ENCODE peak calls at places on chromosomes 13 and 19, in seven cellular contexts. A, K, P, Q, C, J and X are unnamed samples.

GRCh38 chr13:60617863-60618733 is 221.1 kb downstream of the TDRD3 start:
- DNase-seq in A (no peak), K (no peak), P (no peak), Q (peak; percentile 16), C (peak; percentile 14), J (no peak), X (no peak)

GRCh38 chr19:50720181-50720920 is 749 bp upstream of the SHANK1 start:
- DNase-seq in A (no peak), K (no peak), P (no peak), Q (no peak), C (no peak), J (no peak), X (no peak)

GRCh38 chr13:31598990-31599389 is 140.3 kb upstream of the RXFP2 start:
- DNase-seq in A (no peak), K (no peak), P (no peak), Q (no peak), C (no peak), J (no peak), X (no peak)

GRCh38 chr19:1618157-1619093 is 13.2 kb upstream of the UQCR11 start:
- DNase-seq in A (no peak), K (peak; percentile 73), P (no peak), Q (peak; percentile 66), C (no peak), J (peak; percentile 61), X (no peak)

GRCh38 chr19:4089400-4089908 is 22.8 kb upstream of the ZBTB7A start:
- DNase-seq in A (peak; percentile 47), K (peak; percentile 87), P (no peak), Q (no peak), C (no peak), J (peak; percentile 48), X (no peak)

GRCh38 chr19:771332-771785 is 20.4 kb downstream of the MISP start:
- DNase-seq in A (no peak), K (no peak), P (no peak), Q (no peak), C (no peak), J (no peak), X (no peak)

GRCh38 chr13:82898625-82899024 is 983.6 kb downstream of the SLITRK1 start:
- DNase-seq in A (no peak), K (no peak), P (no peak), Q (no peak), C (no peak), J (no peak), X (no peak)

GRCh38 chr19:36547001-36547732 is 19.1 kb upstream of the ZNF260 start:
- DNase-seq in A (no peak), K (no peak), P (no peak), Q (no peak), C (no peak), J (no peak), X (no peak)

GRCh38 chr19:33194884-33195710 is 967 bp downstream of the LRP3 start:
- DNase-seq in A (no peak), K (peak; percentile 86), P (no peak), Q (peak; percentile 21), C (no peak), J (no peak), X (no peak)

GRCh38 chr19:48735031-48735615 is 5.3 kb downstream of the RASIP1 start:
- DNase-seq in A (no peak), K (peak; percentile 75), P (no peak), Q (peak; percentile 60), C (no peak), J (no peak), X (no peak)

GRCh38 chr13:23776698-23777570 is 112.3 kb downstream of the MIPEP start:
- DNase-seq in A (no peak), K (no peak), P (no peak), Q (no peak), C (no peak), J (no peak), X (no peak)

GRCh38 chr13:83216521-83217245 is 665.6 kb downstream of the SLITRK1 start:
- DNase-seq in A (no peak), K (no peak), P (no peak), Q (no peak), C (no peak), J (no peak), X (no peak)

GRCh38 chr19:13861392-13861713 is 15.6 kb upstream of the NANOS3 start:
- DNase-seq in A (no peak), K (no peak), P (no peak), Q (no peak), C (no peak), J (peak; percentile 47), X (no peak)

GRCh38 chr19:5646703-5647102 is 23.8 kb downstream of the SAFB start:
- DNase-seq in A (no peak), K (no peak), P (peak; percentile 19), Q (no peak), C (no peak), J (no peak), X (no peak)

GRCh38 chr19:55080915-55081772 is 5.5 kb downstream of the EPS8L1 start:
- DNase-seq in A (peak; percentile 84), K (peak; percentile 95), P (peak; percentile 90), Q (peak; percentile 94), C (no peak), J (peak; percentile 71), X (no peak)

GRCh38 chr13:107441279-107441678 is 774.1 kb downstream of the LIG4 start:
- DNase-seq in A (no peak), K (no peak), P (no peak), Q (no peak), C (no peak), J (no peak), X (no peak)

GRCh38 chr19:34475026-34475974 is 6.3 kb upstream of the WTIP start:
- DNase-seq in A (no peak), K (no peak), P (no peak), Q (no peak), C (peak; percentile 76), J (no peak), X (peak; percentile 43)

GRCh38 chr13:23621316-23621645 is 51.1 kb downstream of the TNFRSF19 start:
- DNase-seq in A (no peak), K (no peak), P (no peak), Q (no peak), C (peak; percentile 45), J (no peak), X (peak; percentile 84)

DNA sequence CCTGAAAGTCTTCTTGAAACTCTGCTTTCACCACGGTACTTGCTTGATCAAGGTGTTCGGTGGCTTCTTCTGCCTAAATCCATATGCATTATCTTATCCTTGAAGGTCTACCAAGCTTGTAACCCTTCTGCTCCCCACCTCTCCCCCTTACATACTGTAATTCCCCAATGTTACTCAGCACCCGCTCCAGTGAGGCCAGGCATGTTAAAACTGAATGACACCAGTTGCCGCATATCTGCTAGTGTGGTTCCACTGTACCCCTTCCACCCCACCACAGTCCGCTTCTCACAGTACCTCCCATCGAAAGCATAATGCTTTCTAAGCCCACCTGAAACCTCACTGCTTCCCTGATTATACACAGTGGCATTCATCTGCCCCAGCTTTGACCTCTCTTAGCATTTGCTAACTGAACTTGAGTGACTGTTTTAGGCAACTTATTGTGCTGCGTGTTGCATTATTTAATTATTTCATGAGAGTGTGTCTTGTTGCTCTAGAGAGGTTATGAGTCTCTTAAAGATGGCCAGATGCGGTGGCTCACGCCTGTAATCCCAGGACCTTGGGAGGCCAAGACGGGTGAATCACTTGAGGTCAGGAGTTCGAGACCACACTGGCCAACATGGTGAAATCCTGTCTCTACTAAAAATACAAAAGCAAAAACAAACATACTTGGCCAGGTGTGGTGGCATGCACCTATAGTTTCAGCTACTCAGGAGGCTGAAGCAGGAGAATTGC is 87.6 kb upstream of the MBNL2 start:
- DNase-seq in A (no peak), K (no peak), P (no peak), Q (no peak), C (no peak), J (no peak), X (no peak)
- TF ChIP-seq CTCF in A (no peak), K (no peak), P (no peak), Q (no peak), C (no peak), J (no peak), X (no peak)

GRCh38 chr19:51948979-51949378 is 21.7 kb downstream of the ZNF613 start:
- DNase-seq in A (no peak), K (peak; percentile 68), P (no peak), Q (no peak), C (no peak), J (peak; percentile 55), X (no peak)
- H3K4me3 ChIP-seq in A (no peak overlapping the region), K (peak overlapping the region; percentile 1), P (no peak overlapping the region), Q (no peak overlapping the region), C (peak overlapping the region; percentile 44), J (peak overlapping the region; percentile 36), X (peak overlapping the region; percentile 11)

GRCh38 chr19:19550972-19551861 is 13.2 kb downstream of the CILP2 start:
- DNase-seq in A (no peak), K (no peak), P (no peak), Q (no peak), C (no peak), J (no peak), X (no peak)

GRCh38 chr19:19551862-19552192 is 13.8 kb downstream of the CILP2 start:
- DNase-seq in A (no peak), K (no peak), P (no peak), Q (no peak), C (no peak), J (no peak), X (no peak)

GRCh38 chr19:19552811-19553210 is 14.7 kb downstream of the CILP2 start:
- DNase-seq in A (no peak), K (no peak), P (no peak), Q (peak; percentile 62), C (no peak), J (no peak), X (no peak)

GRCh38 chr19:19553670-19554069 is 15.6 kb downstream of the CILP2 start:
- DNase-seq in A (no peak), K (no peak), P (no peak), Q (no peak), C (no peak), J (no peak), X (no peak)

GRCh38 chr19:19554074-19555023 is 16.3 kb downstream of the CILP2 start:
- DNase-seq in A (no peak), K (peak; percentile 93), P (no peak), Q (peak; percentile 61), C (no peak), J (peak; percentile 51), X (no peak)
- TF ChIP-seq CTCF in A (no peak), K (peak; percentile 63), P (peak; percentile 71), Q (peak; percentile 53), C (peak; percentile 78), J (peak; percentile 79), X (peak; percentile 78)

DNA sequence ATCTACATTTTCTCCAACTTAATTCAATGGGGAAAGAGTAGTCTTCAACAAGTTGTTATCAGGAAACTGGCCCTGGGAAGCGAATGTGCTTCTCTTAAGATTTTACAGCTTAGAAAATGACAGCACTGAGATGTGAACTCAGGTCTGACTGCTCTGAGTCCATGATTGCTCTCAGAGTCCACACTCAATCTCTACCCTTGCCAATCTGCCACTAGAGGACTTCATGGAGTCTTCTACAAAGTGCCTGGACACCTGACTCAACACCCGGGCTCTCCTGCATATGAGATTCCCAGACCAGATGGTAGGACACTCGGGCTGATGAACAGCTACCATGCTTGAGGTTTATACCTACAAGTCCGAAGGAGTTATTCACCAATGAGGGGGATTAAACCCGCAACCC is 74.8 kb downstream of the ABCC4 start:
- DNase-seq in A (no peak), K (no peak), P (no peak), Q (peak; percentile 49), C (no peak), J (no peak), X (no peak)
- H3K4me3 ChIP-seq in A (no peak overlapping the region), K (no peak overlapping the region), P (no peak overlapping the region), Q (no peak overlapping the region), C (no peak overlapping the region), J (no peak overlapping the region), X (no peak overlapping the region)